ENCODE peak calls at places on chromosomes 13 and 19, in six cellular contexts. One of them, this sample, is unnamed.

GRCh38 chr19:43618921-43619261 is 538 bp downstream of the ZNF428 start:
- DNase-seq in K562: peak
- DNase-seq in H1: no peak
- DNase-seq in HepG2: peak
- DNase-seq in GM12878: peak
- DNase-seq in HCT116: no peak
- DNase-seq in this sample: no peak

GRCh38 chr19:10694706-10695105 is 6.5 kb upstream of the QTRT1 start:
- DNase-seq in H1: no peak
- DNase-seq in K562: no peak
- DNase-seq in HepG2: no peak
- DNase-seq in HCT116: no peak
- DNase-seq in GM12878: no peak
- DNase-seq in this sample: no peak

GRCh38 chr19:6925801-6926751 is 38.7 kb downstream of the ADGRE1 start:
- DNase-seq in HepG2: no peak
- DNase-seq in H1: no peak
- DNase-seq in K562: no peak
- DNase-seq in HCT116: no peak
- DNase-seq in GM12878: peak
- DNase-seq in this sample: no peak

GRCh38 chr19:48569814-48570213 is 17.8 kb downstream of the SULT2B1 start:
- DNase-seq in H1: no peak
- DNase-seq in GM12878: no peak
- DNase-seq in HCT116: no peak
- DNase-seq in HepG2: no peak
- DNase-seq in K562: no peak
- DNase-seq in this sample: no peak

GRCh38 chr13:24905242-24905641 is 141.3 kb downstream of the RNF17 start:
- DNase-seq in K562: no peak
- DNase-seq in H1: no peak
- DNase-seq in HCT116: no peak
- DNase-seq in HepG2: no peak
- DNase-seq in GM12878: no peak
- DNase-seq in this sample: no peak

GRCh38 chr19:4140237-4140711 is 13.2 kb upstream of the CREB3L3 start:
- DNase-seq in K562: peak
- DNase-seq in HepG2: peak
- DNase-seq in GM12878: no peak
- DNase-seq in HCT116: peak
- DNase-seq in H1: peak
- DNase-seq in this sample: peak

GRCh38 chr19:1122972-1123363 is 19.2 kb downstream of the GPX4 start:
- DNase-seq in HCT116: peak
- DNase-seq in GM12878: no peak
- DNase-seq in K562: peak
- DNase-seq in H1: peak
- DNase-seq in HepG2: peak
- DNase-seq in this sample: peak

GRCh38 chr13:47146136-47146535 is 249.3 kb upstream of the HTR2A start:
- DNase-seq in GM12878: no peak
- DNase-seq in K562: no peak
- DNase-seq in HepG2: no peak
- DNase-seq in H1: no peak
- DNase-seq in HCT116: no peak
- DNase-seq in this sample: no peak

GRCh38 chr13:57557979-57558529 is 73.5 kb upstream of the PCDH17 start:
- DNase-seq in GM12878: no peak
- DNase-seq in H1: no peak
- DNase-seq in HepG2: peak
- DNase-seq in K562: no peak
- DNase-seq in HCT116: no peak
- DNase-seq in this sample: peak

GRCh38 chr13:44052843-44053607 is 173.3 kb downstream of the LACC1 start:
- DNase-seq in H1: peak
- DNase-seq in K562: no peak
- DNase-seq in HepG2: no peak
- DNase-seq in HCT116: no peak
- DNase-seq in GM12878: no peak
- DNase-seq in this sample: no peak

GRCh38 chr19:36245210-36246005 is 30.5 kb downstream of the ZNF146 start:
- DNase-seq in K562: no peak
- DNase-seq in HCT116: no peak
- DNase-seq in HepG2: no peak
- DNase-seq in H1: peak
- DNase-seq in GM12878: no peak
- DNase-seq in this sample: peak

GRCh38 chr13:105202384-105202783 is 1333.1 kb downstream of the EFNB2 start:
- DNase-seq in H1: no peak
- DNase-seq in HCT116: peak
- DNase-seq in GM12878: no peak
- DNase-seq in K562: no peak
- DNase-seq in HepG2: no peak
- DNase-seq in this sample: no peak

GRCh38 chr19:54287456-54287855 is 6.5 kb upstream of the LILRB2 start:
- DNase-seq in GM12878: no peak
- DNase-seq in H1: no peak
- DNase-seq in HCT116: no peak
- DNase-seq in HepG2: no peak
- DNase-seq in K562: no peak
- DNase-seq in this sample: no peak

GRCh38 chr19:44785993-44786392 is 8.3 kb downstream of the CBLC start:
- DNase-seq in H1: no peak
- DNase-seq in HepG2: no peak
- DNase-seq in K562: no peak
- DNase-seq in HCT116: no peak
- DNase-seq in GM12878: no peak
- DNase-seq in this sample: no peak

GRCh38 chr19:8352134-8352827 is 9.2 kb upstream of the KANK3 start:
- DNase-seq in H1: no peak
- DNase-seq in HepG2: no peak
- DNase-seq in HCT116: no peak
- DNase-seq in GM12878: no peak
- DNase-seq in K562: no peak
- DNase-seq in this sample: no peak
- H3K9ac ChIP-seq in H1: no peak
- H3K9ac ChIP-seq in HepG2: no peak
- H3K9ac ChIP-seq in HCT116: no peak
- H3K9ac ChIP-seq in GM12878: no peak
- H3K9ac ChIP-seq in K562: peak
- H3K9ac ChIP-seq in this sample: peak

DNA sequence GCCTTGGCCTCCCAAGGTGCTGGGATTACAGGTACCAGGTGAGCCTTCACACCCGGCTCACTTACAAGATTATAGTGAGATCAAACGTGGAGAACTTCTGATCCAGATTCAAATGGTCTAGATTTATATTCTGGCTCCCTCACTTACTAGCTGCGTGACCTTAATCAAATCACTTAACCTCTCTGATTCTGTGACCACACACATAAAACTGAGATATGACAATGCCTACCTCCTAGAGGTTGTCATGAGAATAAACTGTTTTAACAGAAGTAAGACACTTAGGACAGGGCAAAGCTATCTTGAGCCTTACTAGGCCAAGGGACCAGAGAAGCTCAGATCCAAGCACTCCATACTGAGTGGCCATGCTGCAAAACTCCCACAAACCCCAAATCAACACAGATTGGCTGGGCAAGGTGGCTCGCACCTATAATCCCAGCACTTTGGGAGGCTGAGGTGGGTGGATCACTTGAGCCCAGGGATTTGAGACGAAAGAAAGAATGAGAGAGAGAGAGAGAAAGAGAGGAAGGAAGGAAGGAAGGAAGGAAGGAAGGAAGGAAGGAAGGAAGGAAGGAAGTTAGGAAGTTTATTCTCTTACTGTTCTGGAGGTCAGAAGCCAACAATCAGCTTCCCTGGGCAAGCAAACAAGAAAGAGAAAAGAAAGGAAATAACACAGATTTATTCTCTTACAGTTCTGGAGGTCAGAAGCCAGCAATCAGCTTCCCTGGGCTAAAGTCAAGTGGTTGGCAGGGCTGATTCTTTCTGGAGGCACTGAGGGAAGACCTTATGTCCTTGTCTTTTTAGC is 46.1 kb upstream of the MAP3K10 start:
- DNase-seq in HepG2: no peak
- DNase-seq in H1: no peak
- DNase-seq in GM12878: no peak
- DNase-seq in HCT116: no peak
- DNase-seq in K562: no peak
- DNase-seq in this sample: no peak
- H3K4me3 ChIP-seq in HepG2: no peak
- H3K4me3 ChIP-seq in H1: no peak
- H3K4me3 ChIP-seq in GM12878: no peak
- H3K4me3 ChIP-seq in HCT116: no peak
- H3K4me3 ChIP-seq in K562: no peak
- H3K4me3 ChIP-seq in this sample: no peak

GRCh38 chr13:106755542-106755941 is 187.6 kb upstream of the ARGLU1 start:
- DNase-seq in K562: no peak
- DNase-seq in H1: no peak
- DNase-seq in GM12878: no peak
- DNase-seq in HepG2: no peak
- DNase-seq in HCT116: no peak
- DNase-seq in this sample: no peak

GRCh38 chr13:106756446-106756845 is 188.5 kb upstream of the ARGLU1 start:
- DNase-seq in H1: no peak
- DNase-seq in HepG2: no peak
- DNase-seq in K562: no peak
- DNase-seq in GM12878: no peak
- DNase-seq in HCT116: no peak
- DNase-seq in this sample: no peak

GRCh38 chr13:106752584-106753202 is 184.8 kb upstream of the ARGLU1 start:
- DNase-seq in K562: no peak
- DNase-seq in H1: no peak
- DNase-seq in HCT116: no peak
- DNase-seq in GM12878: no peak
- DNase-seq in HepG2: no peak
- DNase-seq in this sample: no peak

GRCh38 chr13:106753241-106753640 is 185.3 kb upstream of the ARGLU1 start:
- DNase-seq in GM12878: no peak
- DNase-seq in K562: no peak
- DNase-seq in H1: no peak
- DNase-seq in HCT116: no peak
- DNase-seq in HepG2: no peak
- DNase-seq in this sample: no peak
- TF ChIP-seq ZNF274 in GM12878: no peak
- TF ChIP-seq ZNF274 in K562: no peak
- TF ChIP-seq ZNF274 in H1: no peak
- TF ChIP-seq ZNF274 in HCT116: no peak
- TF ChIP-seq ZNF274 in HepG2: no peak
- TF ChIP-seq ZNF274 in this sample: no peak

GRCh38 chr13:110665491-110666254 is 40.2 kb downstream of the CARS2 start:
- DNase-seq in HCT116: no peak
- DNase-seq in GM12878: no peak
- DNase-seq in HepG2: no peak
- DNase-seq in K562: no peak
- DNase-seq in H1: no peak
- DNase-seq in this sample: no peak
- H3K9ac ChIP-seq in HCT116: no peak
- H3K9ac ChIP-seq in GM12878: no peak
- H3K9ac ChIP-seq in HepG2: no peak
- H3K9ac ChIP-seq in K562: no peak
- H3K9ac ChIP-seq in H1: no peak
- H3K9ac ChIP-seq in this sample: no peak

GRCh38 chr13:50081106-50081898 is 66.1 kb downstream of the KCNRG start:
- DNase-seq in HCT116: no peak
- DNase-seq in H1: peak
- DNase-seq in GM12878: no peak
- DNase-seq in K562: peak
- DNase-seq in HepG2: no peak
- DNase-seq in this sample: no peak
- H3K4me3 ChIP-seq in HCT116: peak
- H3K4me3 ChIP-seq in H1: peak
- H3K4me3 ChIP-seq in GM12878: peak
- H3K4me3 ChIP-seq in K562: peak
- H3K4me3 ChIP-seq in HepG2: peak
- H3K4me3 ChIP-seq in this sample: peak